ENCODE peak calls at places on chromosomes 4 and X, in six cellular contexts. Z is hepatocyte; J is HepG2; Q is heart left ventricle; P is naive thymus-derived CD4-positive, alpha-beta T cell; C is astrocyte. H is an unnamed sample.

GRCh38 chr4:44320833-44321232 is 127.8 kb downstream of the KCTD8 start:
- DNase-seq in J (no peak), Q (no peak), P (no peak), Z (no peak), C (no peak), H (no peak)

GRCh38 chrX:114924846-114925245 is 92.6 kb downstream of the IL13RA2 start:
- DNase-seq in Z (peak), J (no peak), P (no peak), Q (no peak), C (peak), H (no peak)

GRCh38 chr4:164956766-164957643 is 20.5 kb downstream of the TRIM61 start:
- DNase-seq in C (peak), J (no peak), P (peak), Z (peak), Q (peak), H (peak)

GRCh38 chr4:127936974-127937373 is 28.0 kb downstream of the MFSD8 start:
- DNase-seq in Z (no peak), C (peak), Q (no peak), J (no peak), P (no peak), H (no peak)

GRCh38 chr4:79241846-79242245 is 84.0 kb downstream of the NAA11 start:
- DNase-seq in P (no peak), J (no peak), Q (no peak), Z (no peak), C (peak), H (no peak)

GRCh38 chr4:138681000-138681604 is 334.5 kb upstream of the NOCT start:
- DNase-seq in Z (peak), P (peak), Q (peak), C (no peak), J (peak), H (peak)

GRCh38 chr4:118842055-118842454 is 6.1 kb upstream of the SEC24D start:
- DNase-seq in C (peak), Q (no peak), J (no peak), P (no peak), Z (no peak), H (no peak)

GRCh38 chr4:88866862-88867550 is 169.4 kb upstream of the NAP1L5 start:
- DNase-seq in C (no peak), J (no peak), P (no peak), Z (no peak), Q (no peak), H (no peak)

GRCh38 chr4:145482209-145483021 is 762 bp downstream of the SMAD1 start:
- DNase-seq in P (peak), Q (peak), J (peak), Z (peak), C (peak), H (peak)

GRCh38 chr4:84499065-84499982 is at the start of gene NKX6-1:
- DNase-seq in P (no peak), C (peak), Z (peak), J (no peak), Q (peak), H (no peak)

DNA sequence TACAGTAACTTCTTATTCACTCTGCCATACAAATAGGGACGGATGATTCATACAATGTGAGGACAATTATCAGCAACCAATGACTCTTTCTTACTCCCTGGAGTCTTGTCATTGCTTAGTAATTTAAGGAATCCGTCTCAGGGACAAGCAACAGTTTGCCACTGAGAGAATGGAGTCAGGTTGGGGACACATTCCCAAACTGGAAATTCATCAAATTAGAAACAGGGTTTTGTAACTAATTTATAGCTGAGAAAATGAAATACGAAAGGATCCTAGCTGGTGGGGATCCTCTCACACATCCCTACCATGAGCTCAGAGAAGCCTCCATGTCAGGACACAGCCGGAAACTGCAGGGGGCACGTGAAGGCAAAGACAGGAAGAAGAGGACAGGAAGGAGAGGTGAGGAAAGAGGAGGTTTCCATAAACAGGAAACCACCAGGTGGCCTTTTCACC is 50.4 kb upstream of the KDR start:
- DNase-seq in Z (no peak), P (no peak), Q (no peak), C (peak), J (no peak), H (no peak)
- H3K4me3 ChIP-seq in Z (no peak), P (no peak), Q (no peak), C (peak), J (no peak), H (no peak)

GRCh38 chr4:53907772-53908171 is 156.6 kb downstream of the CHIC2 start:
- DNase-seq in Q (no peak), P (no peak), C (no peak), Z (no peak), J (no peak), H (no peak)

GRCh38 chr4:53905281-53905934 is 159.0 kb downstream of the CHIC2 start:
- DNase-seq in J (peak), C (no peak), Q (no peak), Z (peak), P (no peak), H (no peak)

GRCh38 chr4:53905935-53906377 is 158.4 kb downstream of the CHIC2 start:
- DNase-seq in J (peak), P (no peak), Q (peak), Z (peak), C (peak), H (peak)

GRCh38 chr4:53906786-53907185 is 157.6 kb downstream of the CHIC2 start:
- DNase-seq in Z (no peak), J (no peak), C (no peak), P (no peak), Q (no peak), H (no peak)

GRCh38 chr4:53908661-53909078 is 155.7 kb downstream of the CHIC2 start:
- DNase-seq in J (peak), C (peak), P (peak), Z (peak), Q (no peak), H (peak)
- H3K4me3 ChIP-seq in J (no peak), C (peak), P (no peak), Z (no peak), Q (peak), H (no peak)

GRCh38 chr4:99754756-99755155 is 61.9 kb upstream of the DAPP1 start:
- DNase-seq in J (no peak), P (no peak), Q (no peak), C (no peak), Z (no peak), H (no peak)
- H3K4me3 ChIP-seq in J (no peak), P (no peak), Q (no peak), C (no peak), Z (no peak), H (no peak)

DNA sequence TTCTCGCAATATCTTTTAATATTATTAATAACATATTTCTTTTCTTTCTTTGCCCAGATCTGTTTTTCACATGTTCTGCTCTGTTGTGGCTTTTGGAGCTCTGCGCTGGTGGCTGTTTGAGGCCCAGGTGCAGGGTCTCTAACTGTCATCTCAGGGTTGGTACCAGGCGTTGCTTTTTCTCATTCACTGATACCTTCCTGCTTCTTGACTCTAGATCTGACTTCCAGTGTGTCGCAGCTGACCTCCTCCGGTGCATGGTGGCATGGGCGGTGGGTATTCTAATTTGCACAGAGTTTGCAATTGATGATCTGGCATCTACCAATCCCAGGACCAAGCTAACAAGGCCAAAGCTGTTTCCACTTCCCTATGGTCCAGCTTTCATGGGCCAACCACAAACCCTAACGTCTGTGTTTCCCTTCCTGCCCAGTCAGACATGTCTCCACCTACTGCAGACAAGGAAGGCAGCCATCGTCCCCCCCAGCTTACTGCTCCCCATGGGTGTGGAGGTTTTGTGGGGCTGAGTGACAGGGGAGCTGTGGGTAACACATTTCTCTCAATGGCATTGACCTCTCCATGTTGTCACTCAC is 25.2 kb downstream of the LETM1 start:
- DNase-seq in Q (no peak), C (no peak), Z (no peak), P (no peak), J (no peak), H (no peak)
- H3K4me3 ChIP-seq in Q (no peak), C (no peak), Z (no peak), P (no peak), J (no peak), H (no peak)

GRCh38 chrX:136185409-136186022 is 38.2 kb downstream of the FHL1 start:
- DNase-seq in P (no peak), C (peak), Z (no peak), J (no peak), Q (no peak), H (no peak)
- H3K4me3 ChIP-seq in P (no peak), C (no peak), Z (no peak), J (no peak), Q (no peak), H (no peak)

GRCh38 chr4:112514449-112515277 is 1.3 kb downstream of the NEUROG2 start:
- DNase-seq in Z (peak), Q (no peak), J (no peak), C (no peak), P (no peak), H (no peak)

GRCh38 chr4:112515278-112516075 is 503 bp downstream of the NEUROG2 start:
- DNase-seq in J (no peak), P (no peak), Z (peak), C (peak), Q (no peak), H (no peak)

GRCh38 chr4:112516401-112517066 is 554 bp upstream of the NEUROG2 start:
- DNase-seq in J (no peak), Q (no peak), P (no peak), Z (no peak), C (no peak), H (no peak)

GRCh38 chr4:112516076-112516385 is at the start of gene NEUROG2:
- DNase-seq in Q (no peak), C (no peak), Z (no peak), J (no peak), P (no peak), H (no peak)

GRCh38 chr4:112514079-112514448 is 1.9 kb downstream of the NEUROG2 start:
- DNase-seq in C (no peak), Z (no peak), J (no peak), P (no peak), Q (no peak), H (no peak)
- H3K4me3 ChIP-seq in C (no peak), Z (no peak), J (no peak), P (no peak), Q (no peak), H (peak)

GRCh38 chr4:113958766-113959540 is 20.5 kb downstream of the ARSJ start:
- DNase-seq in P (no peak), Z (peak), J (peak), Q (no peak), C (peak), H (no peak)
- H3K4me3 ChIP-seq in P (no peak), Z (no peak), J (no peak), Q (peak), C (peak), H (no peak)

DNA sequence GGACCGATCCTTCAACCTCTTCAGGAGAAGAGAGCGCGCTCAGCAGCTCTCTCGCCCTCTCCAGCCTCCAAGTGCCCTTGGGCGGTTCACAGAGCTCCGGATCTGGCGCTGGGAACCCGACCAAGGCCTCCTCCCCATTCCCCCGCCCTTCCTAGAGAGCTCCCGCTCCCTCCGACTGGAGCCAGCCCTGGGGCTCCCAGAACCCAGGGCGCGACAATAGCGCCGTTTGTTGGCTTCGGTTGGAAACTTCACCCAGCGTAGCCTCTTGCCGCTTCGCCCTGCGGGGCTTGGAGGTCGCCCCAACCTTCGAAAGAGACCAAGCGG is 3.1 kb upstream of the SOX3 start:
- DNase-seq in J (no peak), P (no peak), C (no peak), Q (no peak), Z (peak), H (no peak)
- H3K4me3 ChIP-seq in J (no peak), P (no peak), C (no peak), Q (no peak), Z (no peak), H (no peak)

H was measured in GM12864.